ENCODE peak calls at places on chromosomes 6 and 20, in five cellular contexts. L is transverse colon, O is stomach, V is A549, R is esophagus muscularis mucosa. D is an unnamed sample.

GRCh38 chr6:107571354-107571753 is 81.4 kb downstream of the SOBP start:
- DNase-seq in L (no peak), O (no peak), V (no peak), R (no peak), D (no peak)

GRCh38 chr6:2980465-2980855 is 9.1 kb upstream of the SERPINB6 start:
- DNase-seq in L (no peak), O (no peak), V (no peak), R (no peak), D (no peak)

GRCh38 chr20:63371346-63371865 is 10.3 kb upstream of the CHRNA4 start:
- DNase-seq in L (no peak), O (no peak), V (no peak), R (no peak), D (no peak)

GRCh38 chr20:61886721-61887658 is 178.7 kb downstream of the TAF4 start:
- DNase-seq in L (no peak), O (no peak), V (peak; percentile 45), R (no peak), D (peak; percentile 43)

GRCh38 chr6:27863962-27864905 is 48.0 kb downstream of the OR2B2 start:
- DNase-seq in L (peak; percentile 17), O (no peak), V (no peak), R (no peak), D (no peak)

GRCh38 chr20:37225146-37225545 is 36.5 kb downstream of the GHRH start:
- DNase-seq in L (no peak), O (peak; percentile 59), V (no peak), R (no peak), D (no peak)

GRCh38 chr20:6381887-6382286 is 259.1 kb upstream of the FERMT1 start:
- DNase-seq in L (no peak), O (no peak), V (no peak), R (no peak), D (no peak)

GRCh38 chr20:48404598-48404997 is 423.2 kb downstream of the PREX1 start:
- DNase-seq in L (no peak), O (no peak), V (peak; percentile 13), R (no peak), D (no peak)

GRCh38 chr20:32380745-32381144 is 22.6 kb downstream of the ASXL1 start:
- DNase-seq in L (no peak), O (no peak), V (no peak), R (no peak), D (no peak)

DNA sequence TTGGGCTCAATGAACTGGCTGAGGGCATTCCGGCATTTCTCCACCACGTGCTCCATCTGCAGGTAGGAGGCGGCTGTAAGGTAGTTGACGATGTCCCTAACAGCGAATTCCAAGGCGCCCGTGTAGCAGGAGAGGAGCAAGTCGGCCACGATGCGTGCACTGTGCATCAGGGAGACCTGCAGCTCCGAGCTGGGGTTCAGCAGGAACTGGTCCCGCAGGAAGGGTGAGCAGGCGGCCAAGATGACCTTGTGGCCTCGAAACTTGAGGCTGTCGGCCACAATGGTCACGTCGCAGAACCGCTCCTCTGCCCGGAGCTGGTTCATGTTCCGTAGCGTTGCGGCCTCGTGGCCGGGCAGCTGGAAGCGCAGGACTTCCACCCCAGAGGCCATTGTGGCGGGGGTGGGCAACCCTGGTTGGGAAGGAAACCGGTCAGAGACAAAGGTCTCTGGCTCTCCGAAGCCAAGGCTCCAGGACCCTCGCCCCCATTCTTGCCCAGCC is 920 bp downstream of the ZBTB12 start:
- DNase-seq in L (peak; percentile 28), O (no peak), V (no peak), R (no peak), D (no peak)
- H3K27ac ChIP-seq in L (peak overlapping the region; percentile 80), O (peak overlapping the region; percentile 90), V (peak overlapping the region; percentile 98), R (peak overlapping the region; percentile 89), D (peak overlapping the region; percentile 66)

GRCh38 chr6:5442319-5442718 is 181.0 kb downstream of the FARS2 start:
- DNase-seq in L (no peak), O (no peak), V (no peak), R (no peak), D (no peak)

GRCh38 chr6:5443491-5443890 is 182.2 kb downstream of the FARS2 start:
- DNase-seq in L (no peak), O (no peak), V (no peak), R (no peak), D (no peak)

GRCh38 chr6:5438882-5439584 is 177.7 kb downstream of the FARS2 start:
- DNase-seq in L (no peak), O (no peak), V (no peak), R (no peak), D (no peak)

GRCh38 chr6:5442946-5443345 is 181.6 kb downstream of the FARS2 start:
- DNase-seq in L (no peak), O (no peak), V (no peak), R (no peak), D (no peak)

DNA sequence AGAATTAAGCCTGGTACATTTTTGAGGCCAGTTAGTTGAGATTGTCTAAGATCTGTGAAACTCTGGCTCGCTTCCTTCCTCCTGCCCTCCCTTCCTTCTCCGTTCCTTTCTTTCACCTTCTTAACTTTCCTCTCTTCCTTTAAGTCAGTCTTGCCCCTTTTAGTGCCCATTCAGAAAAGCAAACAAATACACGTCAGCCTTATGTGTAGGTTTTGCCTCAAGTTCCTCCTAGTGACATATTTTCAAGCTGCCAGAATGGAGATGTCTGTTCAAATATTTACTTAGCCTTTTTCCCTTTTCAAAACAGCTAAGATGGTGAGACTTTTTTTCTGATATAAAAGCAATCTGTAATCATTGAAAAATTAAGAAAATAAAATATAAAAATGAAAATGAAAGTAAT is 178.4 kb downstream of the FARS2 start:
- DNase-seq in L (no peak), O (no peak), V (peak; percentile 7), R (no peak), D (no peak)
- TF ChIP-seq EP300 in L (no peak), O (no peak), V (no peak), R (no peak), D (no peak)

GRCh38 chr20:9409981-9410380 is 104.4 kb upstream of the LAMP5 start:
- DNase-seq in L (no peak), O (no peak), V (no peak), R (no peak), D (no peak)
- H3K27ac ChIP-seq in L (no peak overlapping the region), O (no peak overlapping the region), V (no peak overlapping the region), R (no peak overlapping the region), D (no peak overlapping the region)

GRCh38 chr20:50635676-50636600 is 55.4 kb downstream of the RIPOR3 start:
- DNase-seq in L (peak; percentile 73), O (peak; percentile 81), V (peak; percentile 85), R (no peak), D (peak; percentile 74)
- TF ChIP-seq EP300 in L (no peak), O (no peak), V (no peak), R (no peak), D (no peak)

GRCh38 chr20:59526242-59527225 is 77.8 kb upstream of the PHACTR3 start:
- DNase-seq in L (no peak), O (no peak), V (peak; percentile 22), R (no peak), D (no peak)
- H3K27ac ChIP-seq in L (no peak overlapping the region), O (no peak overlapping the region), V (no peak overlapping the region), R (no peak overlapping the region), D (no peak overlapping the region)

DNA sequence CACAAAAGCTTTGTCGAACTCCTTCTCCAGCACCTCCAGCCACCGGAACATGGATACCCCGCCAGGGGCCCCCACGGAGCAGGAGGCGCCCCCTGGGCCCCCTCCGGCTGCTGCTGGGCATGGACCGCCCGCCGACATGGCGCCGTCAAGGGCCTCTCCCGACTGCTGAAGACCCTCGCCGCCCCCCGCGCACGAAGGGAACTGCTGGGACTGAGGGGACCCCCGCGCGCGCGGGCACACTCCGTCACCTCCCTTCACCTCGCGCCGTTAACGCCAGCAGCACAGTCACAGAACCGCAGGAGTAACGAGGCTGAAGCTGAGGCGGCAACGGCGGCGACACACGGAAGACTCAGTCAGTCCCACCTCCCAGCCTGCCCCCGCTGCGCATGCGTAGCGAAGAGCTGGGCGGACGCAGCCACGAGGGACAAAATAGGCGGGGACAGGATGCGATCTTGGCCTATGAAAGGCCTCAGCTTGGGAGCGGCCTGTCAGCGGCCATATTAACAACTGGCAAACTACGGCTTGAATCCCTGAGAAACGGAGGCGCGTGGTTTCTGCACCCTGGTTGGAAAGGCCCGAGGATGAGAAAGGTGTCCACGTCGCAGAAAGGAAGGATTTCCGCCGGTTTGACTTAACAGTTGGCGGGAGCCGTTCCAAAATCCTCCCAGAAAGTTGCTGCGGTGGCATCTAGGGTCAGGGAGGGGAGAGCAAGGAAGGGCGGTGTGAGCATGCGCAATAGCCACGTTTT is at the start of gene GOPC:
- DNase-seq in L (peak; percentile 96), O (peak; percentile 96), V (peak; percentile 92), R (peak; percentile 98), D (peak; percentile 94)
- TF ChIP-seq EP300 in L (no peak), O (no peak), V (no peak), R (no peak), D (no peak)

GRCh38 chr6:86586195-86586594 is 351.1 kb upstream of the HTR1E start:
- DNase-seq in L (no peak), O (no peak), V (no peak), R (no peak), D (no peak)

DNA sequence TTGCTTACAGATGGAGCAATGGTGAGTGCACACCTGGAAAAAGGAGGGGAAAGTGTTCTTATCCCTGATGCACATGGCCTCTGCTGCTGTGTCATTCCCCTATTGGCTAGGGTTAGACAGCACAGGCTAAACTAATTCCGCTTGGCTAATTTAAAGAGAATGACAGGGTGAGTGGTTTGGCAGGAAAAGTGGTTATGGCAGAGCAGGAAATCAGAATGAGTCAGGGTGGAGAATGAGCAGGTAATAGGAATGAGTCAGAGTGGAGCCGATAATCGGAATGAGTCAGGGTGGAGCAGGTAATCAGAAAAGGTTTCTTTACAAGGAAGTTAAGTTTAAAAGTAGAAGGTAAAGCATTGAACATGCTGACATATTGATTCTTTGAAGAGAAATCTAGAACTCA is 355.5 kb upstream of the HTR1E start:
- DNase-seq in L (no peak), O (no peak), V (no peak), R (no peak), D (no peak)
- H3K27ac ChIP-seq in L (no peak overlapping the region), O (no peak overlapping the region), V (no peak overlapping the region), R (no peak overlapping the region), D (no peak overlapping the region)

GRCh38 chr6:142653710-142654274 is 291.2 kb downstream of the HIVEP2 start:
- DNase-seq in L (no peak), O (no peak), V (no peak), R (no peak), D (no peak)
- TF ChIP-seq EP300 in L (no peak), O (no peak), V (no peak), R (no peak), D (no peak)

GRCh38 chr6:133532908-133533307 is 291.8 kb downstream of the EYA4 start:
- DNase-seq in L (no peak), O (no peak), V (no peak), R (no peak), D (no peak)
- H3K27ac ChIP-seq in L (no peak overlapping the region), O (no peak overlapping the region), V (no peak overlapping the region), R (no peak overlapping the region), D (no peak overlapping the region)